ENCODE peak calls at places on chromosomes 2 and 18, in six cellular contexts. K is tibial artery; D is aorta; I is IMR-90; G is hepatocyte; R is CD8-positive, alpha-beta memory T cell. A is an unnamed sample.

GRCh38 chr2:136235451-136236418 is 117.8 kb upstream of the CXCR4 start:
- DNase-seq in D (no peak), G (no peak), K (no peak), R (no peak), I (peak; percentile 3), A (no peak)

GRCh38 chr2:230990899-230991150 is 5.1 kb upstream of the SPATA3 start:
- DNase-seq in K (no peak), R (no peak), G (no peak), D (no peak), I (no peak), A (no peak)

GRCh38 chr18:25895518-25895917 is 194.9 kb downstream of the SS18 start:
- DNase-seq in R (no peak), K (no peak), I (no peak), D (no peak), G (no peak), A (no peak)

GRCh38 chr18:41543815-41544214 is 411.2 kb upstream of the PIK3C3 start:
- DNase-seq in I (no peak), D (no peak), G (no peak), R (no peak), K (no peak), A (no peak)

GRCh38 chr2:705971-706511 is 28.8 kb upstream of the TMEM18 start:
- DNase-seq in D (no peak), K (no peak), R (no peak), I (no peak), G (no peak), A (no peak)

GRCh38 chr2:170525566-170525900 is 189.6 kb upstream of the SP5 start:
- DNase-seq in K (peak; percentile 93), R (no peak), D (peak; percentile 87), I (peak; percentile 94), G (peak; percentile 79), A (peak; percentile 70)

GRCh38 chr2:176639016-176639343 is 369.7 kb downstream of the MTX2 start:
- DNase-seq in K (no peak), R (no peak), I (no peak), G (no peak), D (peak; percentile 72), A (no peak)

GRCh38 chr18:56522826-56523225 is 115.6 kb downstream of the TXNL1 start:
- DNase-seq in D (no peak), K (no peak), R (no peak), I (peak; percentile 68), G (no peak), A (no peak)

GRCh38 chr18:79197531-79197930 is 128.3 kb downstream of the ATP9B start:
- DNase-seq in R (no peak), G (no peak), K (no peak), D (no peak), I (no peak), A (no peak)

GRCh38 chr18:75048776-75049454 is 160.0 kb downstream of the PTGR3 start:
- DNase-seq in G (no peak), R (no peak), I (no peak), D (no peak), K (no peak), A (no peak)

GRCh38 chr2:41859615-41860014 is 188.2 kb upstream of the PKDCC start:
- DNase-seq in R (no peak), K (no peak), D (no peak), G (no peak), I (no peak), A (no peak)

GRCh38 chr2:187994464-187995331 is 297.0 kb upstream of the GULP1 start:
- DNase-seq in R (no peak), K (no peak), I (peak; percentile 36), G (peak; percentile 33), D (no peak), A (no peak)

GRCh38 chr2:187577310-187577709 is 23.1 kb upstream of the TFPI start:
- DNase-seq in K (no peak), D (no peak), R (no peak), I (no peak), G (peak; percentile 16), A (no peak)

GRCh38 chr2:152792973-152793372 is 74.6 kb downstream of the ARL6IP6 start:
- DNase-seq in G (no peak), K (no peak), R (no peak), I (no peak), D (no peak), A (no peak)

GRCh38 chr18:61651880-61652268 is 240.9 kb downstream of the RNF152 start:
- DNase-seq in D (no peak), G (no peak), K (no peak), R (no peak), I (no peak), A (no peak)

GRCh38 chr18:50038448-50038847 is 156.5 kb downstream of the MYO5B start:
- DNase-seq in G (no peak), R (no peak), D (no peak), K (no peak), I (no peak), A (no peak)

GRCh38 chr18:8608795-8609673 is at the start of gene RAB12:
- DNase-seq in I (peak; percentile 83), R (peak; percentile 86), D (peak; percentile 96), G (peak; percentile 95), K (peak; percentile 92), A (peak; percentile 76)

GRCh38 chr18:8610442-8610801 is 1.2 kb downstream of the RAB12 start:
- DNase-seq in G (peak; percentile 30), K (no peak), D (no peak), R (no peak), I (peak; percentile 19), A (no peak)

GRCh38 chr18:8605974-8606373 is 3.3 kb upstream of the RAB12 start:
- DNase-seq in R (no peak), K (no peak), I (no peak), D (no peak), G (no peak), A (no peak)

GRCh38 chr18:8609711-8610441 is 639 bp downstream of the RAB12 start:
- DNase-seq in R (no peak), I (no peak), D (no peak), K (no peak), G (peak; percentile 34), A (peak; percentile 55)

DNA sequence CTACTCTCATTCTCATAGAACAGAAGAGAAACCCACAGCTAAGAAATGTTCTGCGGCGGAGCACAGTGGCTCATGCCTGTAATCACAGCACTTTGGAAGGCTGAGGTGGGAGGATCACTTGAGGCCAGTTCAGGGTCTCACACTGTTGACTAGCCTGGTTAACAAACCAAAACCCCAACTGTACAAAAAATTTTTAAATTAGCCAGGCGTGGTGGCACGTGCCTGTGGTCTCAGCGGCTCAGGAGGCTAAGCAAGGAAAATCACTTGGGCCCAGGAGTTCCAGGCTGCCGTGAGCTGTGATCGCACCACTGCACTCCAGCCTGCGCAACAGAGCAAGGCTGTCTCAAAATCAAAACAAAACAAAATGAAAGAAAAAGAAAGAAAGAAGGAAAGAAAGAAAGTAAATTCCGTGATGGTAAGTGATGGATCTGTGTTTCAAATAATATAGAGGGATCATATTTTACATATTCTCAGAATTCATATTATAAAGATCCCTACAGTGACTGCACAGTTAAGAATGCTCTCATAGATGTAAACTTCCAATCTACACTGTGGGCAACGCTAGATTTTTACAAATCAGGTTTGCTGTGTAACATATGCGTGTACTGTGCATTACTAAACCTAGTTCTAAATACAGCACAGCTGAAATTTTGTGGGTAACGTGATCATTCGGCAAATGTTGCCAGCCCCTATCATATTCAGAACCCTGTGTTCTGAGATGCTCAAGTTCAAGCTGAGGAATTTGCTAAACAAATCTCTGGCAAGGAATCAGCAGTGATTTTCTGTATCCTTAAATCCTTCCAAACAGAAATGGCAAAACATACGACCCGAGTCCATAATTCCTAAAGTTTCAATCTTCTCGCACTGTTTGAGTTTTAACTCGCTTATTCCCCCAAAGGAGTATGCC is 1.2 kb upstream of the RAB12 start:
- DNase-seq in G (no peak), D (no peak), R (no peak), K (no peak), I (peak; percentile 45), A (no peak)
- H3K4me3 ChIP-seq in G (peak overlapping the region; percentile 57), D (peak overlapping the region; percentile 89), R (no peak overlapping the region), K (peak overlapping the region; percentile 93), I (no peak overlapping the region), A (peak overlapping the region; percentile 94)

DNA sequence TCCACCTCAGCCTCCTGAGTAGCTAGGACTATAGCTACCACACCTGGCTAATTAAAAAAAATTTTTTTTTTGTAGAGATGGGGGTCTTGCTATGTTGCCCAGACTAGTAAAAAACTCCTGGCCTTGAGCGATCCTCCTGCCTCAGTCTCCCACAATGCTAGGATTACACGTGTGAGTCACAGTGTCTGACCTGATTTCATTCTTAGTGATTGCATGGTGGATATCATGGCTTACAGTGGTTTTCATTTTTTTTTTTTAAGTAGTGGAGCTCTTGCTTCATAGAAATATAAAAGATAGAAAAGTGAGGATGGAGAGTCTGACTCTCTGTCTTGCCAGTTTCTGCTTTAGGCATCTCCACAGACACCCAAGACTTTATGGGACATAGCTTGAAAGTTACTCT is 83.6 kb downstream of the CDC42EP3 start:
- DNase-seq in G (no peak), K (no peak), R (no peak), I (no peak), D (no peak), A (no peak)
- H3K27ac ChIP-seq in G (no peak overlapping the region), K (no peak overlapping the region), R (no peak overlapping the region), I (no peak overlapping the region), D (no peak overlapping the region), A (no peak overlapping the region)

GRCh38 chr2:86029873-86030272 is 75.8 kb downstream of the POLR1A start:
- DNase-seq in K (peak; percentile 57), G (no peak), D (peak; percentile 66), I (no peak), R (no peak), A (no peak)

GRCh38 chr2:86031606-86032005 is 74.1 kb downstream of the POLR1A start:
- DNase-seq in D (peak; percentile 48), K (no peak), I (no peak), R (no peak), G (no peak), A (no peak)

GRCh38 chr2:86032861-86033595 is 72.7 kb downstream of the POLR1A start:
- DNase-seq in I (no peak), R (no peak), K (no peak), D (peak; percentile 61), G (no peak), A (no peak)

GRCh38 chr2:86028763-86029381 is 76.8 kb downstream of the POLR1A start:
- DNase-seq in D (peak; percentile 51), G (no peak), R (no peak), I (no peak), K (peak; percentile 82), A (no peak)

DNA sequence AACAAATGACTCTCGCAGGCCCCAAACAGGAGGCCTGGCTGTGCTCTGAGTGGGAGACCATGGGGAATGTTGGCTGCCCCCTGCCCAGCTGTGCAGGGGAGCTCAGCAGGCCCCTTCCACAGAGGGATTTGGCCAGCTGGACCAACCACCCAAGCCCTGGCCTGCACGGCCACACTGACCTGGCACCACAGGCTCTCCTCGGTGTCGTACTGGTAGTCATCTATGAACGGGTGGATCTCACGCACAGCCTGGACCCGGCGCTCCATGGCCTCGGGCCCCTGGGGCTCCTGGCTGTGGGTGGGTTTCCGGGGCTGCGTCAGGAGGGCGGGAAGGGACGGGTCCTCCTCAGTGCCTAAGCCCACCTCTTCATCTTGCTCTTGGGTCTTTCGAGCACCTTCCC is 74.5 kb downstream of the POLR1A start:
- DNase-seq in I (no peak), G (no peak), K (peak; percentile 55), D (peak; percentile 72), R (no peak), A (no peak)
- H3K4me1 ChIP-seq in I (peaks cover 10% of the 10 kb centered on the region), G (peaks cover 9% of the 10 kb centered on the region), K (peaks cover 9% of the 10 kb centered on the region), D (no peaks in the 10 kb centered on the region), R (peaks cover 35% of the 10 kb centered on the region), A (no peaks in the 10 kb centered on the region)

DNA sequence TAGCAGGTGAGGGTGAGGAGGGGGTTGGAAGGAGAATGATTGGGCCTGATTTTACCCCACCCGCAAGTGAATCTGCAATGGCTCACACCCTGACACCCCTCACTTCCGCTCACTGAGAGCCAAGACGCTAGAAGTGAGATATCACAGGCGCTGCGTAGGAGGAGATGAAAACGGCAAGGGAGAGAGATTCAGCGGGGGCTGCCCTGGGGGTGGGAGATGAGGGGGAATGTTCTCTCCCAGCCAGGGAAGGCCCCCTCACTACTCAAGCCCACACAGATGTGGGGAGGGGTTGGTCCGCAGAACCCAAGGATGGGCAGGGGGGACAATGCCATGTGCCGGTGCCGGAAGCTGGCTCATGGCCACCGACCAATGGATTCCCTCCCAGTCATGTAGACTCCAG is 32.9 kb downstream of the LOXHD1 start:
- DNase-seq in K (no peak), R (no peak), I (no peak), G (no peak), D (no peak), A (no peak)
- H3K4me3 ChIP-seq in K (no peak overlapping the region), R (peak overlapping the region; percentile 24), I (no peak overlapping the region), G (no peak overlapping the region), D (no peak overlapping the region), A (no peak overlapping the region)